ENCODE peak calls at places on chromosomes 6 and 20, in nine cellular contexts. One of them, this sample, is unnamed.

GRCh38 chr6:16774437-16774836 is 13.2 kb upstream of the ATXN1 start:
- DNase-seq in erythroblast: no peak
- DNase-seq in C1 segment of cervical spinal cord: no peak
- DNase-seq in activated CD4-positive, alpha-beta T cell treated with anti-CD3 and anti-CD28 coated beads for 36 hours: no peak
- DNase-seq in cardiac muscle cell: no peak
- DNase-seq in brain microvascular endothelial cell: no peak
- DNase-seq in M059J: peak; percentile 43
- DNase-seq in lung: no peak
- DNase-seq in activated naive CD4-positive, alpha-beta T cell: no peak
- DNase-seq in this sample: no peak

GRCh38 chr20:36856196-36856595 is 19.7 kb upstream of the TLDC2 start:
- DNase-seq in erythroblast: peak; percentile 17
- DNase-seq in C1 segment of cervical spinal cord: no peak
- DNase-seq in activated CD4-positive, alpha-beta T cell treated with anti-CD3 and anti-CD28 coated beads for 36 hours: no peak
- DNase-seq in cardiac muscle cell: peak; percentile 62
- DNase-seq in brain microvascular endothelial cell: no peak
- DNase-seq in M059J: peak; percentile 98
- DNase-seq in lung: no peak
- DNase-seq in activated naive CD4-positive, alpha-beta T cell: no peak
- DNase-seq in this sample: no peak

GRCh38 chr6:24052632-24053031 is 73.4 kb upstream of the NRSN1 start:
- DNase-seq in erythroblast: no peak
- DNase-seq in C1 segment of cervical spinal cord: no peak
- DNase-seq in activated CD4-positive, alpha-beta T cell treated with anti-CD3 and anti-CD28 coated beads for 36 hours: no peak
- DNase-seq in cardiac muscle cell: no peak
- DNase-seq in brain microvascular endothelial cell: no peak
- DNase-seq in M059J: no peak
- DNase-seq in lung: no peak
- DNase-seq in activated naive CD4-positive, alpha-beta T cell: no peak
- DNase-seq in this sample: no peak

GRCh38 chr6:22878706-22879105 is 309.3 kb downstream of the HDGFL1 start:
- DNase-seq in erythroblast: no peak
- DNase-seq in C1 segment of cervical spinal cord: no peak
- DNase-seq in activated CD4-positive, alpha-beta T cell treated with anti-CD3 and anti-CD28 coated beads for 36 hours: no peak
- DNase-seq in cardiac muscle cell: no peak
- DNase-seq in brain microvascular endothelial cell: no peak
- DNase-seq in M059J: no peak
- DNase-seq in lung: no peak
- DNase-seq in activated naive CD4-positive, alpha-beta T cell: no peak
- DNase-seq in this sample: no peak

GRCh38 chr6:140346461-140346860 is 972.0 kb upstream of the CITED2 start:
- DNase-seq in erythroblast: no peak
- DNase-seq in C1 segment of cervical spinal cord: no peak
- DNase-seq in activated CD4-positive, alpha-beta T cell treated with anti-CD3 and anti-CD28 coated beads for 36 hours: no peak
- DNase-seq in cardiac muscle cell: peak; percentile 35
- DNase-seq in brain microvascular endothelial cell: peak; percentile 5
- DNase-seq in M059J: peak; percentile 89
- DNase-seq in lung: no peak
- DNase-seq in activated naive CD4-positive, alpha-beta T cell: no peak
- DNase-seq in this sample: no peak

GRCh38 chr6:158808442-158808833 is 10.7 kb downstream of the EZR start:
- DNase-seq in erythroblast: no peak
- DNase-seq in C1 segment of cervical spinal cord: no peak
- DNase-seq in activated CD4-positive, alpha-beta T cell treated with anti-CD3 and anti-CD28 coated beads for 36 hours: no peak
- DNase-seq in cardiac muscle cell: no peak
- DNase-seq in brain microvascular endothelial cell: no peak
- DNase-seq in M059J: no peak
- DNase-seq in lung: no peak
- DNase-seq in activated naive CD4-positive, alpha-beta T cell: no peak
- DNase-seq in this sample: no peak

GRCh38 chr6:67433124-67433523 is 1202.0 kb upstream of the ADGRB3 start:
- DNase-seq in erythroblast: no peak
- DNase-seq in C1 segment of cervical spinal cord: no peak
- DNase-seq in activated CD4-positive, alpha-beta T cell treated with anti-CD3 and anti-CD28 coated beads for 36 hours: no peak
- DNase-seq in cardiac muscle cell: no peak
- DNase-seq in brain microvascular endothelial cell: no peak
- DNase-seq in M059J: peak; percentile 71
- DNase-seq in lung: no peak
- DNase-seq in activated naive CD4-positive, alpha-beta T cell: no peak
- DNase-seq in this sample: no peak

GRCh38 chr6:137850137-137850714 is 16.8 kb upstream of the TNFAIP3 start:
- DNase-seq in erythroblast: peak; percentile 31
- DNase-seq in C1 segment of cervical spinal cord: no peak
- DNase-seq in activated CD4-positive, alpha-beta T cell treated with anti-CD3 and anti-CD28 coated beads for 36 hours: no peak
- DNase-seq in cardiac muscle cell: no peak
- DNase-seq in brain microvascular endothelial cell: no peak
- DNase-seq in M059J: no peak
- DNase-seq in lung: no peak
- DNase-seq in activated naive CD4-positive, alpha-beta T cell: no peak
- DNase-seq in this sample: no peak

GRCh38 chr6:136608991-136609390 is 58.8 kb upstream of the MAP7 start:
- DNase-seq in erythroblast: no peak
- DNase-seq in C1 segment of cervical spinal cord: no peak
- DNase-seq in activated CD4-positive, alpha-beta T cell treated with anti-CD3 and anti-CD28 coated beads for 36 hours: no peak
- DNase-seq in cardiac muscle cell: peak; percentile 56
- DNase-seq in brain microvascular endothelial cell: peak; percentile 73
- DNase-seq in M059J: peak; percentile 69
- DNase-seq in lung: no peak
- DNase-seq in activated naive CD4-positive, alpha-beta T cell: no peak
- DNase-seq in this sample: no peak

GRCh38 chr6:12395898-12396297 is 105.7 kb downstream of the EDN1 start:
- DNase-seq in erythroblast: no peak
- DNase-seq in C1 segment of cervical spinal cord: no peak
- DNase-seq in activated CD4-positive, alpha-beta T cell treated with anti-CD3 and anti-CD28 coated beads for 36 hours: no peak
- DNase-seq in cardiac muscle cell: peak; percentile 57
- DNase-seq in brain microvascular endothelial cell: no peak
- DNase-seq in M059J: no peak
- DNase-seq in lung: no peak
- DNase-seq in activated naive CD4-positive, alpha-beta T cell: no peak
- DNase-seq in this sample: no peak

GRCh38 chr6:43013020-43013842 is 515 bp downstream of the MEA1 start:
- DNase-seq in erythroblast: peak; percentile 88
- DNase-seq in C1 segment of cervical spinal cord: no peak
- DNase-seq in activated CD4-positive, alpha-beta T cell treated with anti-CD3 and anti-CD28 coated beads for 36 hours: no peak
- DNase-seq in cardiac muscle cell: peak; percentile 41
- DNase-seq in brain microvascular endothelial cell: no peak
- DNase-seq in M059J: peak; percentile 70
- DNase-seq in lung: no peak
- DNase-seq in activated naive CD4-positive, alpha-beta T cell: no peak
- DNase-seq in this sample: no peak

GRCh38 chr6:136994782-136995181 is 50.0 kb downstream of the IL20RA start:
- DNase-seq in erythroblast: no peak
- DNase-seq in C1 segment of cervical spinal cord: no peak
- DNase-seq in activated CD4-positive, alpha-beta T cell treated with anti-CD3 and anti-CD28 coated beads for 36 hours: no peak
- DNase-seq in cardiac muscle cell: no peak
- DNase-seq in brain microvascular endothelial cell: no peak
- DNase-seq in M059J: no peak
- DNase-seq in lung: no peak
- DNase-seq in activated naive CD4-positive, alpha-beta T cell: no peak
- DNase-seq in this sample: no peak